ENCODE peak calls at places on chromosomes 16 and 17, in six cellular contexts. T is upper lobe of left lung, M is HepG2, L is A549, E is K562, S is GM12878. D is an unnamed sample.
A peak's percentile ranks its signal among the peaks of the same experiment; 100 is the strongest.

GRCh38 chr16:57361384-57361783 is 2.8 kb downstream of the CCL22 start:
- ATAC-seq in T (no peak), M (no peak), L (no peak), E (no peak), S (no peak), D (no peak)

GRCh38 chr16:27324851-27325301 is 11.1 kb downstream of the IL4R start:
- ATAC-seq in T (no peak), M (no peak), L (no peak), E (no peak), S (no peak), D (peak; percentile 26)

GRCh38 chr16:11059588-11059987 is 115.2 kb downstream of the CLEC16A start:
- ATAC-seq in T (no peak), M (no peak), L (no peak), E (no peak), S (no peak), D (no peak)

GRCh38 chr17:74288785-74289184 is 14.8 kb downstream of the DNAI2 start:
- ATAC-seq in T (peak; percentile 9), M (no peak), L (peak; percentile 64), E (no peak), S (peak; percentile 89), D (no peak)

GRCh38 chr17:79221597-79221996 is 147.0 kb downstream of the ENGASE start:
- ATAC-seq in T (no peak), M (no peak), L (no peak), E (no peak), S (no peak), D (no peak)

GRCh38 chr17:36849871-36850348 is 87.4 kb upstream of the LHX1 start:
- ATAC-seq in T (no peak), M (peak; percentile 72), L (peak; percentile 40), E (peak; percentile 88), S (peak; percentile 83), D (no peak)

GRCh38 chr16:24841291-24841690 is 4.5 kb upstream of the SLC5A11 start:
- ATAC-seq in T (no peak), M (no peak), L (peak; percentile 51), E (no peak), S (no peak), D (no peak)

GRCh38 chr17:81509048-81509686 is 3.4 kb downstream of the ACTG1 start:
- ATAC-seq in T (no peak), M (no peak), L (no peak), E (peak; percentile 35), S (peak; percentile 0), D (no peak)

GRCh38 chr17:60447375-60447774 is 25.1 kb downstream of the CHCT1 start:
- ATAC-seq in T (no peak), M (no peak), L (no peak), E (no peak), S (no peak), D (no peak)

GRCh38 chr17:55576237-55576998 is 65.2 kb upstream of the SMIM36 start:
- ATAC-seq in T (peak; percentile 31), M (peak; percentile 36), L (peak; percentile 90), E (peak; percentile 88), S (peak; percentile 57), D (peak; percentile 85)

GRCh38 chr17:34990921-34991365 is 10.6 kb downstream of the LIG3 start:
- ATAC-seq in T (no peak), M (no peak), L (no peak), E (no peak), S (no peak), D (no peak)

GRCh38 chr17:78995761-78996451 is 13.7 kb downstream of the CANT1 start:
- ATAC-seq in T (peak; percentile 80), M (no peak), L (no peak), E (no peak), S (no peak), D (no peak)

GRCh38 chr17:29718446-29719039 is 95.8 kb upstream of the CORO6 start:
- ATAC-seq in T (no peak), M (no peak), L (no peak), E (no peak), S (no peak), D (no peak)

GRCh38 chr17:82300707-82301270 is 16.6 kb downstream of the CD7 start:
- ATAC-seq in T (no peak), M (peak; percentile 31), L (peak; percentile 26), E (peak; percentile 32), S (peak; percentile 19), D (no peak)

GRCh38 chr16:71971571-71971970 is 28.6 kb downstream of the PKD1L3 start:
- ATAC-seq in T (no peak), M (no peak), L (no peak), E (no peak), S (no peak), D (no peak)

GRCh38 chr17:63433746-63434591 is 12.1 kb downstream of the CYB561 start:
- ATAC-seq in T (no peak), M (no peak), L (peak; percentile 46), E (peak; percentile 4), S (no peak), D (peak; percentile 88)

GRCh38 chr16:77842468-77842867 is 54.1 kb downstream of the VAT1L start:
- ATAC-seq in T (no peak), M (no peak), L (no peak), E (no peak), S (no peak), D (no peak)

GRCh38 chr17:35846055-35846809 is 22.5 kb downstream of the HEATR9 start:
- ATAC-seq in T (no peak), M (no peak), L (no peak), E (no peak), S (no peak), D (no peak)

GRCh38 chr16:24344791-24345190 is 88.7 kb downstream of the CACNG3 start:
- ATAC-seq in T (no peak), M (no peak), L (no peak), E (no peak), S (no peak), D (no peak)

GRCh38 chr17:82702161-82702932 is 3.8 kb upstream of the RAB40B start:
- ATAC-seq in T (no peak), M (no peak), L (no peak), E (no peak), S (no peak), D (no peak)

GRCh38 chr17:55926276-55926995 is 175.6 kb downstream of the PCTP start:
- ATAC-seq in T (no peak), M (no peak), L (no peak), E (no peak), S (no peak), D (no peak)

GRCh38 chr16:62741692-62742091 is 705.5 kb upstream of the CDH8 start:
- ATAC-seq in T (no peak), M (no peak), L (no peak), E (no peak), S (no peak), D (no peak)

GRCh38 chr16:30142672-30143346 is 19.8 kb upstream of the MAPK3 start:
- ATAC-seq in T (no peak), M (peak; percentile 26), L (peak; percentile 62), E (peak; percentile 90), S (peak; percentile 91), D (no peak)

GRCh38 chr17:41483991-41484826 is 3.3 kb upstream of the KRT35 start:
- ATAC-seq in T (no peak), M (no peak), L (no peak), E (peak; percentile 47), S (no peak), D (no peak)

GRCh38 chr16:77696149-77696548 is 26.2 kb upstream of the NUDT7 start:
- ATAC-seq in T (no peak), M (no peak), L (no peak), E (peak; percentile 67), S (no peak), D (no peak)

GRCh38 chr16:18853694-18854093 is 52.3 kb upstream of the ARL6IP1 start:
- ATAC-seq in T (no peak), M (no peak), L (no peak), E (no peak), S (no peak), D (no peak)

GRCh38 chr17:53791551-53791950 is 31.2 kb upstream of the KIF2B start:
- ATAC-seq in T (no peak), M (no peak), L (no peak), E (no peak), S (no peak), D (no peak)

GRCh38 chr16:50683689-50684374 is 2.7 kb upstream of the SNX20 start:
- ATAC-seq in T (peak; percentile 16), M (peak; percentile 87), L (no peak), E (no peak), S (peak; percentile 71), D (no peak)

GRCh38 chr16:31537362-31537921 is 9.7 kb downstream of the AHSP start:
- ATAC-seq in T (peak; percentile 30), M (peak; percentile 90), L (no peak), E (no peak), S (no peak), D (no peak)

GRCh38 chr17:72947475-72947874 is 145.0 kb downstream of the SLC39A11 start:
- ATAC-seq in T (no peak), M (no peak), L (no peak), E (no peak), S (no peak), D (no peak)

DNA sequence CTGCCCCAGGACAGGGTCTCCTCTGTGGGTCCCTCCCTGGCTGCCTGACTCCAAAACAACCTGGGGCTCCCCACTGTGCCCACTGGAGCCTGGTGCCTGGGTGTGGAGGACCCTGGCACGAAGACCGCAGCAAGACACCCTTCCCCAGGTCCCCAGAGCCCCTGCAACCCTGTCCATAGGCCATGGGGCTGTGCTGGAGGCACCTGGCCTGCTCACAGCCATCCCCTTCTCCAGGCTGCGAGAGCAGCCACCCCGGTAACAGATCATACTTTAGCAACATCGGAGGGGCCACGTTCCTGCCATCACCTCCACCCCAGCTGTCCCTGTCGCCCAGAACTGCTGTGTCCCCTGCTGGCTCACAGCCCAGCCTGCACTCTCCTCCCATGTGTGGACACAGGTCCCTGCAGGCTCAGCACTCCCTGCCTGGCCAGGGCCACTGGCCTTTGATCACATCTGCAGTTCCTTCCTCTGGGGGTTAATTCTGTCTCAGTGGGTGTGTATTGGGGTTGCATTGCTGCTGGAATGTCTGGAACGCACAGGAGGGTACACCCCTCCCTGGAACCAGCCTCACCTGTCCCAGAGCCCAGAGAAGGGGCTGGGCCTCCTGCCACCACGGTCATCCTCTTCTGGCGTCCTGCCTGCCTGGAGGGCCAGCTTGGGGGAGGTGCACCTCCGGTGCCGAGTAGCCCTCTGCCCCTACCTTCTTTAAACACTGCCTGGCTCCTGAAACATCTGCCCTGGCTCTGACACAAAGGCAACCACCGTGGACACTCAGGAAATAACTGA is 12.2 kb downstream of the PPL start:
- ATAC-seq in T (peak; percentile 93), M (peak; percentile 98), L (peak; percentile 45), E (peak; percentile 55), S (no peak), D (no peak)
- H3K4me1 ChIP-seq in T (peaks cover 13% of the 10 kb centered on the region), M (peaks cover 19% of the 10 kb centered on the region), L (peaks cover 2% of the 10 kb centered on the region), E (no peaks in the 10 kb centered on the region), S (no peaks in the 10 kb centered on the region), D (no peaks in the 10 kb centered on the region)

GRCh38 chr17:15038656-15039055 is 226.5 kb downstream of the PMP22 start:
- ATAC-seq in T (peak; percentile 58), M (no peak), L (no peak), E (no peak), S (no peak), D (no peak)
- TF ChIP-seq EP300 in T (no peak), M (no peak), L (no peak), E (no peak), S (no peak), D (no peak)

GRCh38 chr17:19302791-19303233 is 59.7 kb downstream of the B9D1 start:
- ATAC-seq in T (no peak), M (no peak), L (no peak), E (no peak), S (peak; percentile 43), D (peak; percentile 50)
- H3K4me1 ChIP-seq in T (peaks cover 65% of the 10 kb centered on the region), M (peaks cover 36% of the 10 kb centered on the region), L (no peaks in the 10 kb centered on the region), E (peaks cover 34% of the 10 kb centered on the region), S (peaks cover 42% of the 10 kb centered on the region), D (peaks cover 5% of the 10 kb centered on the region)

GRCh38 chr17:57255776-57256681 is at the start of gene MSI2:
- ATAC-seq in T (peak; percentile 88), M (peak; percentile 83), L (peak; percentile 89), E (peak; percentile 89), S (peak; percentile 82), D (peak; percentile 91)
- TF ChIP-seq EP300 in T (no peak), M (no peak), L (peak; percentile 39), E (no peak), S (no peak), D (peak; percentile 43)